ENCODE peak calls at places on chromosomes 7 and 10, in six cellular contexts. K is T-helper 2 cell, V is neural progenitor cell, S is retina, B is caudate nucleus, E is MCF 10A. J is an unnamed sample.

GRCh38 chr10:13990918-13991317 is 339.8 kb downstream of the FRMD4A start:
- DNase-seq in B (no peak), V (no peak), E (no peak), S (no peak), K (no peak), J (no peak)

GRCh38 chr10:1085258-1085657 is 29.1 kb downstream of the WDR37 start:
- DNase-seq in B (no peak), S (no peak), K (no peak), V (no peak), E (no peak), J (no peak)

GRCh38 chr7:100166317-100166940 is 2.0 kb downstream of the GAL3ST4 start:
- DNase-seq in V (no peak), B (no peak), S (no peak), E (no peak), K (no peak), J (no peak)

GRCh38 chr7:79421751-79422150 is 31.7 kb downstream of the MAGI2 start:
- DNase-seq in E (no peak), S (no peak), V (no peak), B (no peak), K (no peak), J (no peak)

GRCh38 chr7:89772276-89772675 is 382.0 kb upstream of the STEAP1 start:
- DNase-seq in V (no peak), K (no peak), E (no peak), S (no peak), B (no peak), J (no peak)

GRCh38 chr10:14732146-14732545 is 42.6 kb downstream of the FAM107B start:
- DNase-seq in K (no peak), S (no peak), V (no peak), B (no peak), E (no peak), J (no peak)

GRCh38 chr10:77637474-77637985 is at the start of gene KCNMA1:
- DNase-seq in K (no peak), V (peak; percentile 68), S (no peak), B (peak; percentile 29), E (no peak), J (no peak)

GRCh38 chr7:75928600-75928939 is 13.6 kb downstream of the POR start:
- DNase-seq in E (no peak), S (no peak), V (no peak), B (no peak), K (no peak), J (peak; percentile 39)

GRCh38 chr7:107078517-107078966 is 34.0 kb downstream of the PRKAR2B start:
- DNase-seq in B (no peak), K (no peak), S (no peak), V (peak; percentile 47), E (peak; percentile 83), J (no peak)

GRCh38 chr7:121872831-121873764 is at the start of gene PTPRZ1:
- DNase-seq in K (no peak), S (peak; percentile 89), B (peak; percentile 14), V (peak; percentile 95), E (peak; percentile 23), J (no peak)

GRCh38 chr7:1595027-1595426 is 25.2 kb upstream of the PSMG3 start:
- DNase-seq in V (no peak), K (no peak), E (no peak), S (no peak), B (no peak), J (no peak)

GRCh38 chr10:96512524-96512991 is 1.2 kb downstream of the TLL2 start:
- DNase-seq in S (peak; percentile 68), K (no peak), E (no peak), V (peak; percentile 76), B (no peak), J (no peak)

GRCh38 chr10:23742368-23742767 is 303.5 kb downstream of the OTUD1 start:
- DNase-seq in S (no peak), K (no peak), V (no peak), B (no peak), E (no peak), J (no peak)

GRCh38 chr10:30510932-30511700 is 77.1 kb downstream of the MAP3K8 start:
- DNase-seq in K (no peak), S (no peak), V (no peak), E (no peak), B (no peak), J (no peak)

GRCh38 chr7:150733734-150734095 is 3.5 kb upstream of the GIMAP5 start:
- DNase-seq in B (no peak), E (no peak), V (no peak), S (no peak), K (no peak), J (no peak)

GRCh38 chr7:158782638-158783490 is 46.4 kb downstream of the ESYT2 start:
- DNase-seq in K (no peak), V (peak; percentile 9), B (no peak), E (peak; percentile 51), S (peak; percentile 13), J (no peak)

GRCh38 chr10:88027570-88027969 is 164.1 kb downstream of the PTEN start:
- DNase-seq in S (no peak), K (no peak), B (no peak), V (no peak), E (no peak), J (no peak)

GRCh38 chr10:86652361-86653202 is 1.8 kb upstream of the OPN4 start:
- DNase-seq in K (no peak), E (peak; percentile 19), B (no peak), V (peak; percentile 36), S (no peak), J (no peak)

GRCh38 chr7:93719546-93719945 is 145.0 kb upstream of the CALCR start:
- DNase-seq in E (no peak), K (no peak), B (no peak), V (no peak), S (no peak), J (no peak)

GRCh38 chr10:86598151-86598550 is 56.2 kb upstream of the OPN4 start:
- DNase-seq in S (no peak), B (no peak), K (no peak), V (no peak), E (no peak), J (no peak)

GRCh38 chr7:4702961-4703512 is 20.9 kb downstream of the FOXK1 start:
- DNase-seq in B (no peak), E (no peak), S (no peak), K (no peak), V (no peak), J (no peak)

GRCh38 chr10:115827180-115827579 is 445.8 kb downstream of the GFRA1 start:
- DNase-seq in B (no peak), E (no peak), V (no peak), S (no peak), K (no peak), J (no peak)

GRCh38 chr7:126166645-126167044 is 1086.1 kb downstream of the GRM8 start:
- DNase-seq in B (no peak), E (no peak), V (no peak), S (no peak), K (no peak), J (no peak)

GRCh38 chr7:17774248-17774647 is 166.0 kb downstream of the SNX13 start:
- DNase-seq in E (peak; percentile 71), B (no peak), S (no peak), K (no peak), V (no peak), J (no peak)

GRCh38 chr10:75021851-75022250 is 89.6 kb upstream of the SAMD8 start:
- DNase-seq in K (no peak), S (no peak), B (no peak), V (no peak), E (no peak), J (no peak)

GRCh38 chr10:48439581-48440041 is 133.1 kb downstream of the MAPK8 start:
- DNase-seq in K (no peak), S (peak; percentile 48), V (peak; percentile 23), B (no peak), E (no peak), J (no peak)

GRCh38 chr7:46153951-46154787 is 233.1 kb upstream of the IGFBP3 start:
- DNase-seq in E (peak; percentile 80), V (no peak), S (no peak), B (no peak), K (no peak), J (no peak)

GRCh38 chr10:128712661-128713060 is 586.4 kb upstream of the MKI67 start:
- DNase-seq in V (no peak), S (no peak), E (no peak), K (no peak), B (no peak), J (no peak)

GRCh38 chr7:95660023-95660434 is 63.7 kb upstream of the PDK4 start:
- DNase-seq in S (no peak), K (no peak), V (no peak), E (no peak), B (no peak), J (no peak)

GRCh38 chr10:80158598-80159127 is 26.1 kb downstream of the PLAC9 start:
- DNase-seq in S (no peak), V (no peak), E (peak; percentile 98), B (peak; percentile 69), K (no peak), J (no peak)

GRCh38 chr7:74405899-74406512 is 47.7 kb upstream of the GTF2IRD1 start:
- DNase-seq in S (no peak), E (no peak), V (no peak), B (no peak), K (no peak), J (no peak)

GRCh38 chr10:108957681-108958080 is 965.6 kb downstream of the XPNPEP1 start:
- DNase-seq in S (no peak), V (peak; percentile 17), K (no peak), E (peak; percentile 33), B (no peak), J (no peak)

GRCh38 chr10:52639652-52640051 is 132.9 kb downstream of the MBL2 start:
- DNase-seq in E (no peak), S (no peak), B (no peak), V (no peak), K (no peak), J (no peak)

GRCh38 chr10:63631971-63632370 is 110.8 kb downstream of the REEP3 start:
- DNase-seq in K (no peak), B (no peak), V (no peak), S (no peak), E (peak; percentile 25), J (no peak)

J was measured in activated gamma-delta T cell treated with Interleukin-2 at 50 U/mL for 16 hours.